ENCODE peak calls at places on chromosome 9, in four cellular contexts. X, T, U and S are unnamed samples. For H3K4me1, the result is how much of the 10 kb centered on the place peaks cover.

GRCh38 chr9:116154334-116154975 is 864 bp downstream of the PAPPA start:
- DNase-seq in T (peak), X (no peak), U (peak), S (no peak)

GRCh38 chr9:115121140-115121710 is 3.3 kb upstream of the TNC start:
- DNase-seq in X (no peak), T (no peak), U (no peak), S (no peak)

GRCh38 chr9:108162664-108163063 is 673.1 kb upstream of the KLF4 start:
- DNase-seq in X (peak), T (no peak), U (peak), S (no peak)

GRCh38 chr9:107024193-107024592 is 161.2 kb downstream of the ZNF462 start:
- DNase-seq in U (no peak), T (no peak), X (no peak), S (no peak)

GRCh38 chr9:108672475-108673065 is 183.2 kb downstream of the ACTL7B start:
- DNase-seq in T (no peak), X (no peak), U (no peak), S (no peak)

GRCh38 chr9:112002847-112003457 is 106.3 kb downstream of the UGCG start:
- DNase-seq in X (peak), T (no peak), U (no peak), S (no peak)

GRCh38 chr9:14096182-14096922 is 217.6 kb downstream of the NFIB start:
- DNase-seq in U (peak), T (no peak), X (no peak), S (no peak)

GRCh38 chr9:91489391-91489899 is 65.8 kb upstream of the NFIL3 start:
- DNase-seq in T (no peak), U (no peak), X (no peak), S (no peak)

GRCh38 chr9:127448112-127448805 is 2.9 kb downstream of the RPL12 start:
- DNase-seq in U (no peak), T (no peak), X (no peak), S (no peak)

GRCh38 chr9:38178282-38178681 is 109.3 kb upstream of the SHB start:
- DNase-seq in X (no peak), T (no peak), U (no peak), S (no peak)
- H3K27ac ChIP-seq in X (no peak), T (no peak), U (no peak), S (no peak)

DNA sequence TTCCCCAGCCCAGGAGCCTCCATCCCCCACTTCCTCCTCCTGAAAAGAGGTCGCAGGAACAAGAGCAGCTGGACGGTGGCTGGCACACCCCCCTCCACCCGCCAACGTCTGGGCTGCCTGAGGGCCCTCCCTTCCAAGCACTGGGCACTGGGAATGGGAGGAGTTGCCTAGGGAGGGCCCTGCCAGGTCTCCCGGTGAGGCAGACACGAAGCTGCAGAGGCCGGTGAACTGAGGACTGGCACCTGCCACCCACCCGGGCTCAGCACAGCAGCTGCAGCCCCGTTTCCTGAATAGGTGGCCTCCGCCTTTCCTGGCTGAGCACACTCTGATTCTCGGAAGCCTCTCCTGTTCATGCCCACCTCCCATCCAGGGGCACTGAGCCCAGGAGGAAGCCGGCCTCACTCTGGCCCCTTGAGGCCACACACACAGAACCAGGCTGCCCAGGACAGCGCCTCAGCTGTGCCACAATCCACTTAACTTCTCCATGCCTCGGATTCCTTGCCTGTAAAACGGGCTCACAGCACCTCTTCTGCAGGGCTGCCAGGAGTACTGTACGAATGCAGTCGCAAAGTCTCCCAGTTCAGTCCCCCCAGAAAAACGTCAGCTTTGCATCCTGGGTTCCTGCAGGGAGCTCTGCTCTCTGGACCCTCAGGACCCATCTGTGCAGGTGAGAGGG is 1.3 kb downstream of the NPDC1 start:
- DNase-seq in U (no peak), T (no peak), X (no peak), S (no peak)
- H3K4me1 ChIP-seq in U (under half), T (under half), X (under half), S (under half)

DNA sequence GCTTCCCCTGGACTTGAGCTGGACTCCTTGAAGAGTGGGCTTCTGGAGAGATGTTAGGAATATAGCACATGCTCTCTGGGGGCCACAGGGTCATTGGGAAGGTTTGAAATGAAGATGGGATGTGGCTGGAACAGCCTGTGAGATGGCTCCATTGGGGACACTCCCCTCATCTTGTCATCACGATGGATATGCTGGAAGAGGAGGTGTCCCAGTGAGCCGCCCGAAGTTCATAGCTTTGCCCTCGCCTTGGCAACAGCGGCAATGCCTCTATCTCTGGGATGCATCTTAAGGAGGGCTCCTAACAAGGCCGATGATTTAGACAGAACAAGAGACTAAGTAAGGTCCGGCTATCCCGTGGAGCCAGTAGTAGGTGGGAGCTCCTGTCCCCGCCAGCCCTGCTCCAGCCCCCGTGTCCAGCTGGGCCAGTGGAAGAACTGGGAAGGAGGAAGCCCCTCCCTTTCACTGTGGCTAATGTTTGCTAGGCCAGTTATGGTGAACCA is 23.9 kb downstream of the AMBP start:
- DNase-seq in U (no peak), X (peak), T (peak), S (no peak)
- H3K4me3 ChIP-seq in U (no peak), X (no peak), T (no peak), S (no peak)

GRCh38 chr9:130182090-130182909 is 10.1 kb downstream of the NCS1 start:
- DNase-seq in T (no peak), X (no peak), U (no peak), S (no peak)
- H3K27ac ChIP-seq in T (peak), X (no peak), U (peak), S (peak)